ENCODE peak calls at places on chromosome 11, in eight cellular contexts. One of them, this sample, is unnamed.

GRCh38 chr11:46686886-46687810 is 13.3 kb downstream of the ARHGAP1 start:
- DNase-seq in DND-41: no peak
- DNase-seq in Calu3: no peak
- DNase-seq in stomach: no peak
- DNase-seq in astrocyte: peak; percentile 82
- DNase-seq in A549: no peak
- DNase-seq in endodermal cell: no peak
- DNase-seq in progenitor cell of endocrine pancreas: no peak
- DNase-seq in this sample: no peak

GRCh38 chr11:46898396-46899095 is 19.8 kb downstream of the LRP4 start:
- DNase-seq in DND-41: no peak
- DNase-seq in Calu3: peak; percentile 77
- DNase-seq in stomach: peak; percentile 76
- DNase-seq in astrocyte: no peak
- DNase-seq in A549: no peak
- DNase-seq in endodermal cell: peak; percentile 34
- DNase-seq in progenitor cell of endocrine pancreas: no peak
- DNase-seq in this sample: no peak

GRCh38 chr11:18322818-18323570 is 627 bp downstream of the GTF2H1 start:
- DNase-seq in DND-41: no peak
- DNase-seq in Calu3: no peak
- DNase-seq in stomach: no peak
- DNase-seq in astrocyte: peak; percentile 14
- DNase-seq in A549: no peak
- DNase-seq in endodermal cell: no peak
- DNase-seq in progenitor cell of endocrine pancreas: no peak
- DNase-seq in this sample: no peak

GRCh38 chr11:1297576-1298473 is 11.6 kb downstream of the TOLLIP start:
- DNase-seq in DND-41: no peak
- DNase-seq in Calu3: no peak
- DNase-seq in stomach: peak; percentile 72
- DNase-seq in astrocyte: no peak
- DNase-seq in A549: no peak
- DNase-seq in endodermal cell: peak; percentile 26
- DNase-seq in progenitor cell of endocrine pancreas: no peak
- DNase-seq in this sample: no peak

GRCh38 chr11:102306817-102307814 is 10.2 kb upstream of the BIRC3 start:
- DNase-seq in DND-41: peak; percentile 69
- DNase-seq in Calu3: no peak
- DNase-seq in stomach: no peak
- DNase-seq in astrocyte: no peak
- DNase-seq in A549: no peak
- DNase-seq in endodermal cell: no peak
- DNase-seq in progenitor cell of endocrine pancreas: no peak
- DNase-seq in this sample: no peak

GRCh38 chr11:114059984-114060401 is 482 bp downstream of the ZBTB16 start:
- DNase-seq in DND-41: no peak
- DNase-seq in Calu3: no peak
- DNase-seq in stomach: peak; percentile 55
- DNase-seq in astrocyte: no peak
- DNase-seq in A549: no peak
- DNase-seq in endodermal cell: peak; percentile 69
- DNase-seq in progenitor cell of endocrine pancreas: no peak
- DNase-seq in this sample: no peak

GRCh38 chr11:19080579-19080993 is 20.1 kb upstream of the MRGPRX2 start:
- DNase-seq in DND-41: no peak
- DNase-seq in Calu3: no peak
- DNase-seq in stomach: no peak
- DNase-seq in astrocyte: peak; percentile 94
- DNase-seq in A549: no peak
- DNase-seq in endodermal cell: no peak
- DNase-seq in progenitor cell of endocrine pancreas: no peak
- DNase-seq in this sample: no peak

GRCh38 chr11:126510621-126511370 is 155.3 kb downstream of the ST3GAL4 start:
- DNase-seq in DND-41: no peak
- DNase-seq in Calu3: no peak
- DNase-seq in stomach: no peak
- DNase-seq in astrocyte: no peak
- DNase-seq in A549: no peak
- DNase-seq in endodermal cell: peak; percentile 73
- DNase-seq in progenitor cell of endocrine pancreas: no peak
- DNase-seq in this sample: no peak

GRCh38 chr11:4610258-4610935 is 2.4 kb upstream of the TRIM68 start:
- DNase-seq in DND-41: no peak
- DNase-seq in Calu3: no peak
- DNase-seq in stomach: no peak
- DNase-seq in astrocyte: no peak
- DNase-seq in A549: no peak
- DNase-seq in endodermal cell: no peak
- DNase-seq in progenitor cell of endocrine pancreas: no peak
- DNase-seq in this sample: no peak

GRCh38 chr11:76672431-76673163 is 2.0 kb upstream of the LRRC32 start:
- DNase-seq in DND-41: peak; percentile 72
- DNase-seq in Calu3: no peak
- DNase-seq in stomach: no peak
- DNase-seq in astrocyte: no peak
- DNase-seq in A549: no peak
- DNase-seq in endodermal cell: no peak
- DNase-seq in progenitor cell of endocrine pancreas: no peak
- DNase-seq in this sample: peak; percentile 90

GRCh38 chr11:6474806-6475500 is 1.2 kb upstream of the TRIM3 start:
- DNase-seq in DND-41: no peak
- DNase-seq in Calu3: no peak
- DNase-seq in stomach: no peak
- DNase-seq in astrocyte: no peak
- DNase-seq in A549: no peak
- DNase-seq in endodermal cell: no peak
- DNase-seq in progenitor cell of endocrine pancreas: no peak
- DNase-seq in this sample: no peak

GRCh38 chr11:20599424-20600346 is at the start of gene SLC6A5:
- DNase-seq in DND-41: peak; percentile 52
- DNase-seq in Calu3: peak; percentile 38
- DNase-seq in stomach: no peak
- DNase-seq in astrocyte: no peak
- DNase-seq in A549: peak; percentile 24
- DNase-seq in endodermal cell: peak; percentile 97
- DNase-seq in progenitor cell of endocrine pancreas: peak; percentile 83
- DNase-seq in this sample: no peak

DNA sequence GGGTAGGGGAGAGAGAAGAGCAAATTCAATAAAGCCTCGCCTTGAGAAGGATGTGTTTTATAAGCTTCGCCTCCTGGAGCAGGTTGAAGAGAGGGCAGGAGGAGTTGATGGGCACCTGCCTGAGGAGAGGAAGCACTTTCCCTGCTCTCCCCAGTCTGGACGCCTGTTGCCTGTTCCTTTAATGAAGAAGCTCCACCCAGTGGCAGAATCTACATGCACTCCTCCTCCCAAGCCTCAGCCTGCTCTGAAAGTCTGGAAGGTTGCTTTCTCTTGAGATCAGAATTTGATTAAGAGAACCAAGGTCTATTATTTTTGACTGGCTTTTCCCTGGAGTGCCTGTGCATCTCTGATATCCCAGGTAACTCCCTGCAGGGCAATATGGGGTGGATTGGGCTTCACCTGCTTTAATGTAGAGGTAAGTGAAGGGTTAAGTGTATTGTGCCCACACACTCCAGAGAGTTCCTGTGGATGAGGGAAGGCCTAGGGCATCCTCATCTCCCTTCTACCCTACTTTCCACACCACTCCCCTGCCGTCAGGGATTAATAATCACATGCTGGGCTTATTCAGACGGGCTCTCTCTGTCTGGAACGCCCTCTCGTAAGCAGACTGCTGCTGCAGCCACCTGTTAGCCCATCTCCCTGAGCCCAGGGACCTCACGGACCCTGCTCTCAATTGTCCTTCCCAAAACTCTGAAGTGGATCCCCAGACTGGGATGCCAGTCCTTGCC is 22.3 kb downstream of the NTM start:
- DNase-seq in DND-41: peak; percentile 20
- DNase-seq in Calu3: no peak
- DNase-seq in stomach: no peak
- DNase-seq in astrocyte: no peak
- DNase-seq in A549: no peak
- DNase-seq in endodermal cell: peak; percentile 78
- DNase-seq in progenitor cell of endocrine pancreas: no peak
- DNase-seq in this sample: no peak
- TF ChIP-seq CTCF in DND-41: peak; percentile 51
- TF ChIP-seq CTCF in Calu3: no peak
- TF ChIP-seq CTCF in stomach: no peak
- TF ChIP-seq CTCF in astrocyte: no peak
- TF ChIP-seq CTCF in A549: no peak
- TF ChIP-seq CTCF in endodermal cell: peak; percentile 73
- TF ChIP-seq CTCF in progenitor cell of endocrine pancreas: no peak
- TF ChIP-seq CTCF in this sample: peak; percentile 5

GRCh38 chr11:57515332-57516060 is at the start of gene SLC43A1:
- DNase-seq in DND-41: peak; percentile 55
- DNase-seq in Calu3: peak; percentile 49
- DNase-seq in stomach: peak; percentile 66
- DNase-seq in astrocyte: peak; percentile 39
- DNase-seq in A549: peak; percentile 65
- DNase-seq in endodermal cell: peak; percentile 72
- DNase-seq in progenitor cell of endocrine pancreas: peak; percentile 37
- DNase-seq in this sample: peak; percentile 71
- TF ChIP-seq CTCF in DND-41: peak; percentile 12
- TF ChIP-seq CTCF in Calu3: no peak
- TF ChIP-seq CTCF in stomach: no peak
- TF ChIP-seq CTCF in astrocyte: no peak
- TF ChIP-seq CTCF in A549: no peak
- TF ChIP-seq CTCF in endodermal cell: no peak
- TF ChIP-seq CTCF in progenitor cell of endocrine pancreas: no peak
- TF ChIP-seq CTCF in this sample: peak; percentile 4

GRCh38 chr11:130449996-130450419 is 1.6 kb downstream of the ADAMTS15 start:
- DNase-seq in DND-41: no peak
- DNase-seq in Calu3: no peak
- DNase-seq in stomach: peak; percentile 79
- DNase-seq in astrocyte: peak; percentile 77
- DNase-seq in A549: no peak
- DNase-seq in endodermal cell: peak; percentile 97
- DNase-seq in progenitor cell of endocrine pancreas: peak; percentile 53
- DNase-seq in this sample: no peak
- TF ChIP-seq CTCF in DND-41: no peak
- TF ChIP-seq CTCF in Calu3: no peak
- TF ChIP-seq CTCF in stomach: peak; percentile 45
- TF ChIP-seq CTCF in astrocyte: peak; percentile 50
- TF ChIP-seq CTCF in A549: no peak
- TF ChIP-seq CTCF in endodermal cell: peak; percentile 84
- TF ChIP-seq CTCF in progenitor cell of endocrine pancreas: peak; percentile 52
- TF ChIP-seq CTCF in this sample: no peak

DNA sequence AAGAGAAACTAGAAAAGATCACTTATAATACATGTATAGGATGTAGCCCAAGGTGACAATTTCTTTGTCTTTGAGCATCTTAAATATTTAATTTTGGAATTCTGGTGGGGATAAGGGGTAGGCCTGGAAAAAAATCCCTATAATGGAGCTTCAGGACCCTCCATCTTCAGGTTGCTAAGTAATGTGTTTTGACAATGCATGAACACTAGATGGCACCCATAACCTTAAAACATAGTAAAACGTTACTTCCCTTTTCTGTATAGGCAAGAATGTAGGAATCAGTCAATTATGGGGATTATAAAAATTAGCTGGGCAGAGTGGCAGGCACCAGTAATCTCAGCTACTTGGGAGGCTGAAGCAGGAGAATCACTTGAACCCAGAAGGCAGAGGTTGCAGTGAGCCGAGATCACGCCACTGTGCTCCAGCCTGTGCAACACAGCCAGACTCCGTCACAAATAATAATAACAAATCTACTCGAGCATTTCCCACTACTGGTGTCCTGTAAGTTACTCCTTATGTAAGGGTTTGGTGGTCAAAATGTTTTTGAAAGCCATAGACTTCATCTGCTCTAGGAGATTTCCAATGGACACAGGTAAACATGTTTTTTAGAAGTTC is 541.9 kb upstream of the CCDC90B start:
- DNase-seq in DND-41: no peak
- DNase-seq in Calu3: no peak
- DNase-seq in stomach: no peak
- DNase-seq in astrocyte: peak; percentile 23
- DNase-seq in A549: peak; percentile 15
- DNase-seq in endodermal cell: no peak
- DNase-seq in progenitor cell of endocrine pancreas: no peak
- DNase-seq in this sample: no peak
- TF ChIP-seq CTCF in DND-41: peak; percentile 71
- TF ChIP-seq CTCF in Calu3: no peak
- TF ChIP-seq CTCF in stomach: peak; percentile 25
- TF ChIP-seq CTCF in astrocyte: peak; percentile 65
- TF ChIP-seq CTCF in A549: peak; percentile 57
- TF ChIP-seq CTCF in endodermal cell: peak; percentile 79
- TF ChIP-seq CTCF in progenitor cell of endocrine pancreas: peak; percentile 68
- TF ChIP-seq CTCF in this sample: peak; percentile 52

GRCh38 chr11:109421981-109422590 is at the start of gene C11orf87:
- DNase-seq in DND-41: no peak
- DNase-seq in Calu3: no peak
- DNase-seq in stomach: no peak
- DNase-seq in astrocyte: no peak
- DNase-seq in A549: no peak
- DNase-seq in endodermal cell: peak; percentile 90
- DNase-seq in progenitor cell of endocrine pancreas: no peak
- DNase-seq in this sample: peak; percentile 0
- TF ChIP-seq CTCF in DND-41: no peak
- TF ChIP-seq CTCF in Calu3: no peak
- TF ChIP-seq CTCF in stomach: no peak
- TF ChIP-seq CTCF in astrocyte: no peak
- TF ChIP-seq CTCF in A549: no peak
- TF ChIP-seq CTCF in endodermal cell: peak; percentile 31
- TF ChIP-seq CTCF in progenitor cell of endocrine pancreas: no peak
- TF ChIP-seq CTCF in this sample: no peak